ENCODE peak calls at places on chromosomes 6 and 20, in five cellular contexts. Y is HL-60, E is cardiac muscle cell, U is GM23248, O is H1. B is an unnamed sample.

GRCh38 chr6:145147981-145148380 is 587.3 kb downstream of the EPM2A start:
- DNase-seq in O (no peak), U (no peak), E (no peak), Y (no peak), B (no peak)

GRCh38 chr20:22305391-22305790 is 279.0 kb downstream of the FOXA2 start:
- DNase-seq in U (no peak), E (no peak), Y (no peak), O (no peak), B (no peak)

GRCh38 chr20:23782366-23782983 is 31.7 kb upstream of the CST1 start:
- DNase-seq in U (peak), E (peak), Y (no peak), O (peak), B (no peak)

GRCh38 chr6:157036245-157036681 is 259.1 kb downstream of the ARID1B start:
- DNase-seq in O (no peak), Y (no peak), U (peak), E (peak), B (no peak)

GRCh38 chr20:25254986-25255680 is 7.2 kb downstream of the PYGB start:
- DNase-seq in U (peak), Y (no peak), E (no peak), O (no peak), B (no peak)

GRCh38 chr20:56368351-56369134 is 9.8 kb downstream of the FAM210B start:
- DNase-seq in O (no peak), U (no peak), E (no peak), Y (no peak), B (no peak)

GRCh38 chr6:6694825-6695710 is 106.5 kb downstream of the LY86 start:
- DNase-seq in O (peak), E (no peak), Y (peak), U (peak), B (no peak)

GRCh38 chr20:25270829-25271251 is 23.0 kb downstream of the PYGB start:
- DNase-seq in E (no peak), U (no peak), Y (no peak), O (peak), B (no peak)

GRCh38 chr20:50919567-50919966 is 11.7 kb downstream of the ADNP start:
- DNase-seq in E (peak), Y (no peak), O (no peak), U (peak), B (no peak)

GRCh38 chr6:152085533-152085932 is 278.1 kb downstream of the ESR1 start:
- DNase-seq in Y (no peak), E (no peak), U (peak), O (no peak), B (no peak)

GRCh38 chr6:47631248-47632196 is 66.9 kb upstream of the ADGRF4 start:
- DNase-seq in O (no peak), Y (no peak), U (peak), E (peak), B (no peak)

GRCh38 chr6:5854900-5855299 is 151.8 kb downstream of the NRN1 start:
- DNase-seq in E (no peak), U (no peak), Y (no peak), O (no peak), B (no peak)

GRCh38 chr6:115740907-115741306 is 319.8 kb downstream of the FRK start:
- DNase-seq in Y (no peak), O (no peak), E (no peak), U (no peak), B (no peak)

GRCh38 chr6:40587240-40588069 is at the start of gene LRFN2:
- DNase-seq in Y (peak), O (peak), U (peak), E (peak), B (peak)

GRCh38 chr20:36573798-36574277 is 441 bp downstream of the TGIF2 start:
- DNase-seq in U (peak), Y (peak), E (no peak), O (no peak), B (peak)

GRCh38 chr6:12033770-12034169 is 21.7 kb downstream of the HIVEP1 start:
- DNase-seq in U (peak), E (peak), O (no peak), Y (no peak), B (no peak)

GRCh38 chr6:6916598-6916997 is 191.2 kb upstream of the RREB1 start:
- DNase-seq in Y (no peak), O (no peak), E (no peak), U (peak), B (no peak)

GRCh38 chr20:62550087-62550565 is 74.3 kb upstream of the GATA5 start:
- DNase-seq in E (no peak), U (no peak), Y (no peak), O (no peak), B (no peak)

GRCh38 chr20:38873050-38873581 is 53.1 kb upstream of the FAM83D start:
- DNase-seq in U (no peak), Y (no peak), O (no peak), E (no peak), B (peak)

GRCh38 chr20:32236048-32236533 is 28.4 kb downstream of the POFUT1 start:
- DNase-seq in E (no peak), Y (no peak), O (no peak), U (no peak), B (no peak)

GRCh38 chr6:31945507-31946369 is at the start of gene CFB:
- DNase-seq in E (peak), Y (no peak), U (peak), O (no peak), B (no peak)

GRCh38 chr6:83273596-83273995 is 80.4 kb downstream of the RWDD2A start:
- DNase-seq in U (no peak), Y (no peak), E (peak), O (no peak), B (no peak)

GRCh38 chr6:45351667-45352066 is 23.5 kb downstream of the RUNX2 start:
- DNase-seq in U (no peak), O (no peak), Y (no peak), E (no peak), B (no peak)

GRCh38 chr20:40276291-40276690 is 412.7 kb downstream of the MAFB start:
- DNase-seq in E (peak), Y (no peak), O (no peak), U (peak), B (no peak)

GRCh38 chr20:38827770-38828281 is 22.3 kb downstream of the PPP1R16B start:
- DNase-seq in O (no peak), E (peak), U (no peak), Y (no peak), B (no peak)

GRCh38 chr6:31727034-31727716 is 1.9 kb downstream of the DDAH2 start:
- DNase-seq in O (no peak), U (no peak), Y (peak), E (no peak), B (no peak)

GRCh38 chr20:63855363-63856110 is 5.8 kb upstream of the ABHD16B start:
- DNase-seq in E (no peak), U (peak), Y (no peak), O (peak), B (no peak)

GRCh38 chr6:27873101-27874030 is 38.8 kb downstream of the OR2B2 start:
- DNase-seq in E (peak), U (peak), Y (no peak), O (peak), B (peak)

GRCh38 chr6:137903933-137904821 is 37.1 kb downstream of the TNFAIP3 start:
- DNase-seq in U (peak), E (peak), O (no peak), Y (peak), B (no peak)

GRCh38 chr6:40900791-40901190 is 138.2 kb downstream of the UNC5CL start:
- DNase-seq in Y (no peak), E (no peak), O (no peak), U (no peak), B (no peak)

GRCh38 chr20:63021356-63022321 is 14.9 kb upstream of the BHLHE23 start:
- DNase-seq in U (no peak), E (no peak), Y (no peak), O (no peak), B (no peak)

GRCh38 chr6:117344444-117345291 is 79.3 kb downstream of the VGLL2 start:
- DNase-seq in Y (no peak), O (no peak), U (no peak), E (no peak), B (no peak)

GRCh38 chr6:17311595-17312311 is 30.6 kb downstream of the RBM24 start:
- DNase-seq in E (peak), Y (no peak), U (peak), O (no peak), B (no peak)

GRCh38 chr6:14037402-14038277 is 79.9 kb upstream of the CD83 start:
- DNase-seq in O (no peak), Y (no peak), U (peak), E (peak), B (no peak)

GRCh38 chr20:50130995-50131394 is 18.0 kb upstream of the UBE2V1 start:
- DNase-seq in E (peak), U (no peak), O (no peak), Y (no peak), B (no peak)

GRCh38 chr6:11734861-11735652 is 43.5 kb downstream of the ADTRP start:
- DNase-seq in Y (no peak), E (no peak), O (no peak), U (no peak), B (no peak)

GRCh38 chr6:112286010-112286409 is 31.6 kb upstream of the LAMA4 start:
- DNase-seq in E (no peak), Y (no peak), O (no peak), U (no peak), B (peak)

GRCh38 chr6:3317741-3318211 is 59.0 kb downstream of the PSMG4 start:
- DNase-seq in E (no peak), U (no peak), O (no peak), Y (no peak), B (no peak)

GRCh38 chr6:41667195-41667594 is 28.9 kb downstream of the MDFI start:
- DNase-seq in U (no peak), O (no peak), E (no peak), Y (no peak), B (no peak)

GRCh38 chr6:134686071-134686470 is 263.8 kb downstream of the ALDH8A1 start:
- DNase-seq in E (no peak), O (no peak), U (peak), Y (no peak), B (no peak)

GRCh38 chr6:134689177-134689576 is 260.7 kb downstream of the ALDH8A1 start:
- DNase-seq in E (no peak), O (no peak), Y (no peak), U (no peak), B (no peak)

GRCh38 chr6:134689676-134690447 is 260.0 kb downstream of the ALDH8A1 start:
- DNase-seq in O (no peak), U (no peak), Y (no peak), E (no peak), B (no peak)

GRCh38 chr6:134692008-134692407 is 257.9 kb downstream of the ALDH8A1 start:
- DNase-seq in O (no peak), U (no peak), E (no peak), Y (no peak), B (no peak)

DNA sequence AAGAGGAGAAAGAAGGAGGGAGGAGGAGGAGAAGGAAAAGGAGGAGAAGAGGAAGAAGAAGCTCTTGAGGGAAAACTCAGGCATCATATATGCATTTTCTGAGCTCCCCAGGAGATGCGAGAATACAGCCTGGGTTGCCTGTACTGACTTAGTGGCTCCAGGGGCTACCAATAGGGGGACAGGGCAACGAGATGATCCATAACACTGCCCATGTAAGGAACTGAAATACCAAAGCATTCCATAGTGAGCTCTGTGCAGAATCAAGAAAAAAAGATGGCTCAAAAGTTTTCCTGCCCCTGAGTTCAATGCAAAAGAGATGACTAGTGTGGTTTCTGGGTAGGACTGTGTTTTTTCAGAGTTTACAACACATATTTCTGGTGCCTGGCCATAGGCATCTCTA is 258.7 kb downstream of the ALDH8A1 start:
- DNase-seq in O (no peak), E (no peak), U (no peak), Y (no peak), B (no peak)
- H3K27ac ChIP-seq in O (no peak), E (no peak), U (no peak), Y (no peak), B (no peak)

GRCh38 chr6:10409766-10410209 is 5.1 kb downstream of the TFAP2A start:
- DNase-seq in E (no peak), Y (no peak), U (no peak), O (no peak), B (no peak)
- H3K27ac ChIP-seq in E (no peak), Y (no peak), U (peak), O (no peak), B (no peak)

GRCh38 chr6:135126034-135126433 is 55.1 kb upstream of the MYB start:
- DNase-seq in O (no peak), U (no peak), E (no peak), Y (no peak), B (no peak)

GRCh38 chr6:135129139-135129867 is 51.8 kb upstream of the MYB start:
- DNase-seq in U (no peak), O (no peak), E (no peak), Y (no peak), B (no peak)

GRCh38 chr6:135128268-135128914 is 52.7 kb upstream of the MYB start:
- DNase-seq in U (no peak), Y (no peak), E (no peak), O (no peak), B (peak)
- H3K27ac ChIP-seq in U (no peak), Y (no peak), E (no peak), O (no peak), B (peak)

DNA sequence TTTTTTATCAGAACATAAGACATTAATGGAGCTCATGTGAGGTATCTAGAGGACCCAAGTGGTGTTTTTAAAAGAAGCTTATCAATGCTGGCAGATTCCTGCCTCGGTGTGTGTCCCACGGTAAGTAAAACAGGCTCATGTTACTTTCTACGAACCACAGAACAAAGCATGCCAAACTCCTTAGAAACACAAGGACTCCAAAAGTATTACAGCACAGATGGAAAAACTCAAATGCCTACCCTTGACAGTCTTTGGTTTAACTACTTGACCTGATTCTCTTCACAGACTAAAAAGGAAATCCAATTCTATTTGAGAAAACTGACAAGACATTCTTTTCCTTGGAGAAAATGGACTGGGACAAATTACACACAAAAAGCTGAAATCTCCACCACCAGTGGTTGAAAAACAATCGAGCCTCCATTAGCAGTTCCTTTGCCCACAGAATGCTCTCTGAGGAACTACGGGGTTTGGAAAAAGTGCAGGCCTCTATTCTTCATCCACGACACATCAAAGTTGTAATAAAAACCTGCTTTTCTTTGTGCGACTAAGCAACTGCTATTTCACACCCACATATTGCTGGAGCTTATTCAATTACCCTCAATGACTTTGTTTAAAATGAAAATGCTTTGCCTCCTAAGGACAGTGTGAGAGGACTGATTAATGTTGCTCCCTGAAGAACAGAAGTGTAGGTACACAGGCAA is 5.4 kb downstream of the METTL24 start:
- DNase-seq in Y (no peak), E (peak), U (no peak), O (no peak), B (no peak)
- H3K27ac ChIP-seq in Y (no peak), E (peak), U (no peak), O (no peak), B (no peak)

GRCh38 chr6:20652691-20653479 is 118.6 kb downstream of the CDKAL1 start:
- DNase-seq in Y (no peak), O (no peak), U (peak), E (peak), B (no peak)
- H3K27ac ChIP-seq in Y (no peak), O (no peak), U (no peak), E (no peak), B (no peak)

GRCh38 chr6:9404351-9405146 is 969.2 kb upstream of the SLC35B3 start:
- DNase-seq in E (no peak), O (no peak), Y (no peak), U (peak), B (no peak)
- H3K27ac ChIP-seq in E (no peak), O (no peak), Y (no peak), U (peak), B (no peak)

B was measured in CD8-positive, alpha-beta T cell.